ENCODE peak calls at places on chromosome 4, in five cellular contexts. V is GM13976, S is cardiac fibroblast, J is astrocyte of the spinal cord, M is epithelial cell of proximal tubule. Q is an unnamed sample.
A peak's percentile ranks its signal among the peaks of the same experiment; 100 is the strongest.

GRCh38 chr4:8651661-8652180 is 59.2 kb downstream of the CPZ start:
- DNase-seq in V (no peak), S (no peak), M (no peak), J (no peak), Q (no peak)

GRCh38 chr4:144456196-144456595 is 189.8 kb upstream of the HHIP start:
- DNase-seq in M (no peak), S (no peak), J (no peak), V (no peak), Q (no peak)

GRCh38 chr4:177220376-177220775 is 89.3 kb upstream of the NEIL3 start:
- DNase-seq in J (peak; percentile 30), S (peak; percentile 66), M (no peak), V (no peak), Q (peak; percentile 74)

GRCh38 chr4:105122334-105122733 is 24.3 kb upstream of the TET2 start:
- DNase-seq in M (no peak), S (peak; percentile 38), V (no peak), J (no peak), Q (no peak)

GRCh38 chr4:85445058-85445639 is 29.8 kb upstream of the ARHGAP24 start:
- DNase-seq in J (peak; percentile 58), M (no peak), S (peak; percentile 71), V (no peak), Q (no peak)

GRCh38 chr4:163166041-163166579 is 580 bp downstream of the NAF1 start:
- DNase-seq in V (peak; percentile 75), J (peak; percentile 52), M (no peak), S (peak; percentile 58), Q (peak; percentile 42)

GRCh38 chr4:26308573-26308972 is 12.2 kb upstream of the RBPJ start:
- DNase-seq in J (no peak), S (no peak), M (no peak), V (no peak), Q (no peak)

GRCh38 chr4:3346146-3346545 is 53.3 kb downstream of the RGS12 start:
- DNase-seq in M (peak; percentile 43), S (peak; percentile 86), J (peak; percentile 75), V (peak; percentile 85), Q (peak; percentile 85)

GRCh38 chr4:19492611-19493010 is 759.1 kb upstream of the SLIT2 start:
- DNase-seq in V (no peak), S (peak; percentile 11), J (no peak), M (no peak), Q (peak; percentile 48)

GRCh38 chr4:142404191-142404611 is 441.9 kb downstream of the INPP4B start:
- DNase-seq in M (no peak), J (peak; percentile 88), V (no peak), S (peak; percentile 63), Q (peak; percentile 85)

GRCh38 chr4:83504544-83504943 is 19.6 kb upstream of the ABRAXAS1 start:
- DNase-seq in V (no peak), M (no peak), S (no peak), J (no peak), Q (no peak)

GRCh38 chr4:22264261-22264660 is 251.6 kb downstream of the ADGRA3 start:
- DNase-seq in V (no peak), J (no peak), S (no peak), M (no peak), Q (no peak)

GRCh38 chr4:106502106-106502699 is 133.6 kb upstream of the GIMD1 start:
- DNase-seq in M (peak; percentile 12), V (peak; percentile 54), S (peak; percentile 72), J (peak; percentile 64), Q (peak; percentile 12)

GRCh38 chr4:55001538-55001937 is 123.9 kb downstream of the KDR start:
- DNase-seq in V (no peak), S (no peak), J (no peak), M (no peak), Q (no peak)

GRCh38 chr4:74682567-74683359 is 111.6 kb downstream of the BTC start:
- DNase-seq in S (peak; percentile 91), M (peak; percentile 96), J (peak; percentile 92), V (no peak), Q (peak; percentile 95)

GRCh38 chr4:174066806-174067205 is 216.7 kb downstream of the FBXO8 start:
- DNase-seq in J (no peak), S (peak; percentile 17), M (no peak), V (no peak), Q (peak; percentile 37)

GRCh38 chr4:123554819-123555499 is 158.4 kb downstream of the SPRY1 start:
- DNase-seq in J (no peak), V (no peak), M (no peak), S (no peak), Q (no peak)

GRCh38 chr4:148057425-148058020 is 325.6 kb downstream of the ARHGAP10 start:
- DNase-seq in M (no peak), S (no peak), J (no peak), V (no peak), Q (no peak)

GRCh38 chr4:51906167-51906647 is 63.3 kb downstream of the DCUN1D4 start:
- DNase-seq in M (no peak), S (peak; percentile 5), V (peak; percentile 34), J (no peak), Q (peak; percentile 2)

GRCh38 chr4:54586343-54586953 is 71.3 kb upstream of the KIT start:
- DNase-seq in M (peak; percentile 41), S (peak; percentile 7), V (no peak), J (peak; percentile 72), Q (peak; percentile 36)

GRCh38 chr4:16794816-16795445 is 103.5 kb downstream of the LDB2 start:
- DNase-seq in S (peak; percentile 68), M (peak; percentile 9), J (peak; percentile 63), V (peak; percentile 34), Q (peak; percentile 71)

GRCh38 chr4:148210661-148211060 is 231.6 kb downstream of the NR3C2 start:
- DNase-seq in V (no peak), M (no peak), J (no peak), S (no peak), Q (no peak)

GRCh38 chr4:5753766-5754528 is 42.9 kb downstream of the EVC start:
- DNase-seq in M (peak; percentile 92), J (peak; percentile 89), V (no peak), S (peak; percentile 94), Q (peak; percentile 98)

GRCh38 chr4:147754037-147754445 is 22.2 kb downstream of the ARHGAP10 start:
- DNase-seq in V (no peak), J (peak; percentile 92), M (no peak), S (peak; percentile 55), Q (peak; percentile 92)

GRCh38 chr4:105466580-105466979 is 7.3 kb downstream of the PPA2 start:
- DNase-seq in V (no peak), J (no peak), S (no peak), M (no peak), Q (no peak)

GRCh38 chr4:93788712-93789111 is 39.8 kb upstream of the ATOH1 start:
- DNase-seq in V (peak; percentile 29), J (peak; percentile 38), S (peak; percentile 14), M (no peak), Q (peak; percentile 9)

GRCh38 chr4:76867880-76868655 is 29.9 kb downstream of the SOWAHB start:
- DNase-seq in S (no peak), J (no peak), V (no peak), M (no peak), Q (no peak)

GRCh38 chr4:6466756-6467381 is 5.5 kb downstream of the PPP2R2C start:
- DNase-seq in S (no peak), V (peak; percentile 2), M (no peak), J (no peak), Q (no peak)

DNA sequence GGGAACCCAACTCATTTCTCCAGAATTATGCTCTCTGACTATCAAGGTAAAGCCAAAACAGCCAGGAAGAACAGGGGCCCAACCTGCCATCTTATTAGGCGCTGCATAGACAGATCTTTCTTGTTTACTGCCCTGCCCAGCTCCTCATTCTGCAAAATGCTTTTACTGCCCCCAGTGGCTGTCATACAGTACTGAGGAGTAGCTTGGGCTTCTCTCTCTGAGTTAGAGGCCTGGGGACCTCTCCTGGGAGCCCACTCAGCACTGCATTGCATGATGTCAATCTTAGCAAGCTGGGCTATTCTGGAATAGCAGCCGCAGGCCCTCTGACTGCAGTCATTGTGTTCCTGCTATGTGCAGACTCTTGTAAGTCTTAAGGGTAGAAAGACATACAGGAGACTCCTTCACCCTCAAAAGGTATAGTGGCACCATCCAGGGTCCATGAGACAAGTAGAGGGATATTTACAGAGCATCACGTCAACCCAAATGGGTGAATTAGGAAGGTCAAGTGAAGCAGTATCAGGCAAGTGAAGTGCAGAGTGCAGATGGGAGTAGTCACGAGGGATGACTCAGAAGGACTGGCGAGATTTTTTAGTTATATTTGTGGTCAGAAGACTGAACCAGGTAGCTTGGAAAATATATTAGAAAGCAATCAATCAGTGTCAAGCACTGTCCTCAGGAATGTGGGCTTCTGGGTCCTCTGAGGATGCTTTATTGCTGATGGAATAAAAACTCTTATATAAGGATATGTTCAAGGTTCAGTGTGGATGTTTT is 294.1 kb upstream of the SFRP2 start:
- DNase-seq in J (no peak), S (peak; percentile 3), M (no peak), V (no peak), Q (peak; percentile 64)
- TF ChIP-seq CTCF in J (peak; percentile 26), S (peak; percentile 42), M (peak; percentile 56), V (peak; percentile 12), Q (peak; percentile 46)

GRCh38 chr4:33160126-33160525 is 2440.0 kb downstream of the PCDH7 start:
- DNase-seq in V (no peak), M (no peak), S (peak; percentile 81), J (no peak), Q (peak; percentile 71)
- TF ChIP-seq CTCF in V (no peak), M (peak; percentile 64), S (peak; percentile 61), J (peak; percentile 45), Q (peak; percentile 83)

DNA sequence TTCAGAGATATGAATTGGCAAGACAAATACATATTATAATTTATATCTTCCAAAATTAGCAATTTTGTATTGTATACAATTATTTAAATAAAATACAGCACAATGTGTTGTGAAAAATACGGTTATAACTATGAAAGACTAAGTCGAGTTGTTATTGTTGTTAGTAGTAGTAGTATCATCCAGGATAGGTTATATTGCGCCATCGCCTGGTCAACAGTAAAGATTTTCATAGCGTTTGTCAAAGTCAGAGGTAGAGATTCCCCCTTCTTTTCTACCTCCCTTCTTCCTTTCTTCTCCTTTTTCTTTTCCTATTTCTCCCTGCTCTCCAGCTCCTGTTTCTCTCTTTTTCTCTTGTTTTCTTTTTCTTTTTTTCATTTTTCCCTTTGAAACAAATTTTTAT is 499.1 kb upstream of the EPHA5 start:
- DNase-seq in S (peak; percentile 42), J (peak; percentile 44), M (no peak), V (no peak), Q (peak; percentile 20)
- TF ChIP-seq CTCF in S (peak; percentile 15), J (peak; percentile 36), M (peak; percentile 10), V (no peak), Q (peak; percentile 17)

GRCh38 chr4:150799207-150799606 is 215.9 kb downstream of the LRBA start:
- DNase-seq in S (no peak), M (no peak), V (no peak), J (no peak), Q (no peak)
- TF ChIP-seq CTCF in S (peak; percentile 13), M (peak; percentile 42), V (no peak), J (peak; percentile 22), Q (peak; percentile 18)

GRCh38 chr4:87838207-87838606 is 5.4 kb downstream of the MEPE start:
- DNase-seq in V (no peak), M (no peak), S (no peak), J (peak; percentile 8), Q (peak; percentile 33)
- TF ChIP-seq CTCF in V (no peak), M (peak; percentile 70), S (peak; percentile 45), J (peak; percentile 48), Q (peak; percentile 52)